ENCODE peak calls at places on chromosomes 12 and 14, in four cellular contexts. Z is activated T-cell treated with anti-CD3 and anti-CD28 coated beads for 24 hours, L is nucleus accumbens, V is GM20000. H is an unnamed sample.

GRCh38 chr12:14698555-14698954 is 2.2 kb upstream of the GUCY2C start:
- DNase-seq in V (no peak), Z (no peak), L (no peak), H (no peak)

GRCh38 chr12:129826273-129826672 is 77.6 kb downstream of the TMEM132D start:
- DNase-seq in Z (no peak), V (no peak), L (peak; percentile 5), H (peak; percentile 43)

GRCh38 chr12:113391145-113391544 is 12.5 kb downstream of the SDS start:
- DNase-seq in L (no peak), Z (no peak), V (no peak), H (no peak)

GRCh38 chr12:71664411-71665108 is 459 bp downstream of the THAP2 start:
- DNase-seq in Z (no peak), V (no peak), L (no peak), H (no peak)

GRCh38 chr12:2082321-2082720 is 29.5 kb downstream of the CACNA1C start:
- DNase-seq in V (no peak), Z (no peak), L (no peak), H (no peak)

GRCh38 chr14:94322648-94323570 is at the start of gene SERPINA6:
- DNase-seq in Z (no peak), L (no peak), V (no peak), H (no peak)

GRCh38 chr14:24351517-24351916 is 11.7 kb upstream of the RIPK3 start:
- DNase-seq in Z (no peak), L (no peak), V (no peak), H (no peak)

GRCh38 chr14:103679351-103679750 is 35.9 kb downstream of the XRCC3 start:
- DNase-seq in Z (peak; percentile 17), V (peak; percentile 82), L (no peak), H (no peak)

GRCh38 chr14:92726135-92726932 is 22.1 kb downstream of the LGMN start:
- DNase-seq in L (no peak), V (no peak), Z (no peak), H (no peak)

GRCh38 chr12:12333407-12333831 is 16.6 kb downstream of the MANSC1 start:
- DNase-seq in V (no peak), Z (no peak), L (no peak), H (peak; percentile 39)

GRCh38 chr14:24178399-24179178 is 6.7 kb downstream of the REC8 start:
- DNase-seq in L (no peak), Z (no peak), V (no peak), H (no peak)

GRCh38 chr14:50344831-50345563 is 32.9 kb downstream of the DMAC2L start:
- DNase-seq in L (no peak), V (no peak), Z (no peak), H (no peak)

GRCh38 chr12:93302331-93303229 is 75.1 kb upstream of the NUDT4 start:
- DNase-seq in V (no peak), L (no peak), Z (no peak), H (no peak)

GRCh38 chr12:105555556-105555973 is 225.1 kb downstream of the C12orf75 start:
- DNase-seq in V (no peak), Z (no peak), L (no peak), H (no peak)

GRCh38 chr12:90076851-90077319 is 368.2 kb upstream of the ATP2B1 start:
- DNase-seq in V (no peak), Z (no peak), L (peak; percentile 4), H (no peak)

GRCh38 chr14:25250516-25250915 is 200.6 kb upstream of the STXBP6 start:
- DNase-seq in V (no peak), Z (no peak), L (no peak), H (no peak)

GRCh38 chr14:68762944-68763831 is 29.7 kb downstream of the ZFP36L1 start:
- DNase-seq in Z (no peak), V (no peak), L (no peak), H (no peak)